ENCODE peak calls at places on chromosomes 5 and 9, in four cellular contexts. X, S, N and J are unnamed samples.

GRCh38 chr5:139061274-139061673 is 136.9 kb downstream of the SIL1 start:
- DNase-seq in X (no peak), S (no peak), N (no peak), J (no peak)

GRCh38 chr5:180138976-180139730 is 67.6 kb upstream of the RNF130 start:
- DNase-seq in X (no peak), S (no peak), N (no peak), J (peak)

GRCh38 chr9:18067553-18068120 is 406.3 kb upstream of the ADAMTSL1 start:
- DNase-seq in X (no peak), S (peak), N (no peak), J (no peak)

GRCh38 chr9:127938298-127938690 is 640 bp upstream of the DPM2 start:
- DNase-seq in X (no peak), S (no peak), N (no peak), J (peak)

GRCh38 chr5:170638454-170639220 is 134.8 kb downstream of the KCNIP1 start:
- DNase-seq in X (peak), S (peak), N (peak), J (peak)

GRCh38 chr5:147483197-147483790 is 26.6 kb downstream of the DPYSL3 start:
- DNase-seq in X (no peak), S (no peak), N (no peak), J (no peak)

GRCh38 chr9:93950619-93951601 is 4.2 kb downstream of the BARX1 start:
- DNase-seq in X (no peak), S (peak), N (no peak), J (peak)

GRCh38 chr5:16931334-16932110 is 4.6 kb downstream of the MYO10 start:
- DNase-seq in X (no peak), S (no peak), N (no peak), J (no peak)

GRCh38 chr5:2642684-2643325 is 108.7 kb downstream of the IRX2 start:
- DNase-seq in X (no peak), S (no peak), N (no peak), J (no peak)

GRCh38 chr5:171969288-171969880 is 37.1 kb downstream of the FBXW11 start:
- DNase-seq in X (no peak), S (no peak), N (no peak), J (no peak)

GRCh38 chr5:66010476-66010875 is 84.1 kb downstream of the ERBIN start:
- DNase-seq in X (no peak), S (no peak), N (no peak), J (no peak)

GRCh38 chr5:41256400-41256799 is 43.1 kb upstream of the C6 start:
- DNase-seq in X (no peak), S (no peak), N (no peak), J (no peak)

GRCh38 chr5:102138243-102138653 is 157.8 kb downstream of the SLCO4C1 start:
- DNase-seq in X (no peak), S (no peak), N (no peak), J (no peak)

GRCh38 chr5:81235287-81236072 is 2.4 kb downstream of the CKMT2 start:
- DNase-seq in X (no peak), S (no peak), N (no peak), J (no peak)

GRCh38 chr5:56763711-56764466 is 51.5 kb upstream of the MAP3K1 start:
- DNase-seq in X (no peak), S (no peak), N (no peak), J (no peak)

GRCh38 chr5:153974131-153974812 is 64.4 kb downstream of the FAM114A2 start:
- DNase-seq in X (no peak), S (peak), N (peak), J (peak)

GRCh38 chr9:31969552-31969951 is 414.9 kb upstream of the ACO1 start:
- DNase-seq in X (no peak), S (no peak), N (no peak), J (no peak)

GRCh38 chr9:128115187-128116103 is 12.1 kb downstream of the PTGES2 start:
- DNase-seq in X (no peak), S (no peak), N (no peak), J (peak)

GRCh38 chr5:123125172-123125508 is 36.1 kb downstream of the PRDM6 start:
- DNase-seq in X (no peak), S (no peak), N (no peak), J (no peak)

GRCh38 chr9:37026085-37026935 is 7.8 kb downstream of the PAX5 start:
- DNase-seq in X (no peak), S (peak), N (peak), J (peak)

GRCh38 chr9:110744753-110745522 is 76.3 kb downstream of the MUSK start:
- DNase-seq in X (no peak), S (no peak), N (no peak), J (peak)